ENCODE peak calls at places on chromosome 1, in six cellular contexts. Y is stromal cell of bone marrow, B is ovary, G is mesendoderm, I is NCI-H345, M is dorsolateral prefrontal cortex. A is an unnamed sample.

GRCh38 chr1:7617826-7618225 is 153.3 kb upstream of the VAMP3 start:
- DNase-seq in I (no peak), B (no peak), M (no peak), Y (no peak), G (no peak), A (no peak)

GRCh38 chr1:113190930-113191329 is 117.9 kb downstream of the LRIG2 start:
- DNase-seq in Y (no peak), B (no peak), M (no peak), I (no peak), G (no peak), A (no peak)

GRCh38 chr1:55747285-55747890 is 532.2 kb upstream of the USP24 start:
- DNase-seq in M (no peak), B (no peak), G (no peak), Y (no peak), I (no peak), A (no peak)

GRCh38 chr1:202210370-202210769 is 16.8 kb downstream of the LGR6 start:
- DNase-seq in Y (peak), B (no peak), I (peak), M (peak), G (peak), A (no peak)

GRCh38 chr1:5941671-5942070 is 50.6 kb downstream of the NPHP4 start:
- DNase-seq in I (no peak), Y (no peak), M (no peak), B (no peak), G (no peak), A (no peak)

GRCh38 chr1:230307213-230307612 is 118.9 kb downstream of the PGBD5 start:
- DNase-seq in B (no peak), I (no peak), Y (no peak), G (no peak), M (no peak), A (no peak)

GRCh38 chr1:44289530-44289929 is 65.5 kb downstream of the ERI3 start:
- DNase-seq in M (no peak), Y (no peak), I (no peak), B (no peak), G (no peak), A (no peak)

GRCh38 chr1:65952692-65953091 is 160.0 kb downstream of the PDE4B start:
- DNase-seq in B (no peak), I (no peak), Y (no peak), M (no peak), G (no peak), A (no peak)

GRCh38 chr1:177334276-177334675 is 163.5 kb downstream of the BRINP2 start:
- DNase-seq in M (no peak), B (no peak), Y (no peak), G (peak), I (no peak), A (no peak)

GRCh38 chr1:111909010-111909409 is 80.5 kb downstream of the KCND3 start:
- DNase-seq in M (no peak), B (no peak), Y (no peak), G (peak), I (peak), A (no peak)

GRCh38 chr1:12650001-12650421 is 6.1 kb downstream of the AADACL4 start:
- DNase-seq in G (no peak), I (no peak), B (no peak), Y (no peak), M (no peak), A (peak)

A was measured in amniotic stem cell.